ENCODE peak calls at places on chromosomes 7 and 10, in nine cellular contexts. K is heart right ventricle, W is transverse colon, G is Panc1, I is aorta, Y is spleen, E is uterus, U is GM23338, A is pancreas. N is an unnamed sample. For H3K36me3, the result is how much of the 10 kb centered on the place peaks cover.

GRCh38 chr10:103057980-103058568 is 135.0 kb downstream of the NT5C2 start:
- DNase-seq in W (no peak), E (no peak), A (no peak), I (no peak), U (no peak), Y (no peak), G (no peak), K (no peak), N (no peak)

GRCh38 chr7:128931186-128931798 is 6.4 kb upstream of the IRF5 start:
- DNase-seq in I (no peak), G (no peak), E (no peak), Y (no peak), K (no peak), W (no peak), U (no peak), A (no peak), N (no peak)

GRCh38 chr7:67937717-67938191 is 941.1 kb downstream of the TYW1 start:
- DNase-seq in W (no peak), K (peak), U (no peak), A (no peak), I (no peak), E (no peak), G (peak), Y (no peak), N (no peak)

GRCh38 chr7:27922907-27923306 is 182.9 kb downstream of the TAX1BP1 start:
- DNase-seq in U (no peak), K (peak), I (no peak), E (no peak), G (no peak), A (no peak), Y (no peak), W (no peak), N (no peak)

GRCh38 chr10:104559935-104560334 is 81.2 kb upstream of the SORCS3 start:
- DNase-seq in E (no peak), Y (no peak), U (no peak), I (no peak), A (no peak), W (no peak), K (no peak), G (no peak), N (no peak)

GRCh38 chr10:97851341-97852001 is 1.8 kb downstream of the GOLGA7B start:
- DNase-seq in U (no peak), W (no peak), I (no peak), A (no peak), G (no peak), K (no peak), Y (peak), E (no peak), N (peak)

GRCh38 chr10:6151087-6151977 is 51.4 kb upstream of the PFKFB3 start:
- DNase-seq in K (peak), G (no peak), A (peak), Y (peak), I (peak), U (peak), E (peak), W (peak), N (peak)

GRCh38 chr7:155553871-155554270 is 7.5 kb upstream of the CNPY1 start:
- DNase-seq in I (peak), Y (no peak), W (no peak), E (no peak), U (no peak), K (no peak), G (no peak), A (no peak), N (no peak)

GRCh38 chr10:103895458-103896186 is 22.4 kb downstream of the STN1 start:
- DNase-seq in E (no peak), A (no peak), I (no peak), Y (no peak), W (no peak), U (no peak), G (peak), K (no peak), N (no peak)

GRCh38 chr10:3060481-3060889 is 6.9 kb upstream of the PFKP start:
- DNase-seq in G (no peak), U (no peak), E (no peak), Y (no peak), K (no peak), W (no peak), A (no peak), I (no peak), N (no peak)

GRCh38 chr7:12728192-12728538 is 40.7 kb downstream of the ARL4A start:
- DNase-seq in I (no peak), K (peak), A (no peak), G (no peak), Y (no peak), U (no peak), W (no peak), E (no peak), N (no peak)

GRCh38 chr10:10814103-10814502 is 203.6 kb upstream of the CELF2 start:
- DNase-seq in A (no peak), Y (no peak), I (no peak), U (no peak), W (no peak), G (no peak), E (no peak), K (no peak), N (no peak)

GRCh38 chr7:12458520-12459131 is 55.0 kb upstream of the VWDE start:
- DNase-seq in G (no peak), Y (no peak), I (no peak), W (no peak), A (no peak), U (peak), E (no peak), K (no peak), N (peak)

GRCh38 chr10:113450046-113450445 is 102.8 kb upstream of the HABP2 start:
- DNase-seq in U (no peak), Y (no peak), G (no peak), W (no peak), A (no peak), K (no peak), I (no peak), E (no peak), N (no peak)

GRCh38 chr10:131580674-131581073 is 269.2 kb upstream of the TCERG1L start:
- DNase-seq in A (no peak), U (no peak), E (no peak), G (no peak), I (no peak), K (no peak), Y (peak), W (no peak), N (no peak)

GRCh38 chr10:71075759-71076472 is 136.5 kb upstream of the UNC5B start:
- DNase-seq in Y (peak), U (no peak), I (peak), A (no peak), G (no peak), W (peak), K (peak), E (no peak), N (no peak)

GRCh38 chr10:33126118-33126517 is 168.1 kb upstream of the ITGB1 start:
- DNase-seq in A (no peak), W (no peak), U (no peak), Y (no peak), G (no peak), E (no peak), I (no peak), K (peak), N (peak)

GRCh38 chr10:6713716-6714115 is 133.6 kb upstream of the PRKCQ start:
- DNase-seq in E (no peak), A (no peak), W (no peak), G (no peak), U (peak), K (no peak), Y (no peak), I (no peak), N (no peak)

GRCh38 chr7:115297651-115298050 is 375.8 kb downstream of the MDFIC start:
- DNase-seq in K (no peak), I (peak), E (no peak), A (no peak), W (peak), Y (no peak), U (no peak), G (peak), N (no peak)

GRCh38 chr7:138565451-138566114 is 105.5 kb downstream of the TRIM24 start:
- DNase-seq in G (no peak), A (no peak), K (no peak), I (no peak), U (peak), Y (no peak), E (no peak), W (no peak), N (no peak)

GRCh38 chr7:50626286-50626685 is 61.1 kb upstream of the DDC start:
- DNase-seq in Y (no peak), E (no peak), I (no peak), G (no peak), W (no peak), U (no peak), A (peak), K (no peak), N (no peak)

GRCh38 chr7:116786791-116787443 is 75.5 kb upstream of the CAPZA2 start:
- DNase-seq in I (no peak), W (no peak), K (peak), A (no peak), U (peak), G (no peak), E (no peak), Y (no peak), N (no peak)

GRCh38 chr7:12888727-12889126 is 201.3 kb downstream of the ARL4A start:
- DNase-seq in E (no peak), G (no peak), K (no peak), W (no peak), U (no peak), I (no peak), A (no peak), Y (no peak), N (no peak)

GRCh38 chr7:101114492-101114891 is 12.4 kb upstream of the SERPINE1 start:
- DNase-seq in Y (no peak), W (no peak), K (no peak), E (no peak), I (no peak), A (no peak), G (no peak), U (no peak), N (no peak)

GRCh38 chr10:129365767-129366400 is 101.2 kb upstream of the MGMT start:
- DNase-seq in G (no peak), W (no peak), K (no peak), U (peak), E (no peak), Y (peak), A (no peak), I (no peak), N (no peak)

GRCh38 chr7:157318015-157318706 is 18.6 kb upstream of the DNAJB6 start:
- DNase-seq in E (no peak), Y (peak), A (no peak), K (no peak), U (no peak), I (peak), G (no peak), W (peak), N (no peak)

GRCh38 chr7:21910253-21910652 is 35.4 kb downstream of the CDCA7L start:
- DNase-seq in W (no peak), Y (no peak), U (no peak), K (peak), E (no peak), A (no peak), G (no peak), I (no peak), N (no peak)

GRCh38 chr7:21911341-21911875 is 34.3 kb downstream of the CDCA7L start:
- DNase-seq in G (no peak), W (no peak), E (no peak), Y (no peak), K (no peak), U (no peak), I (no peak), A (no peak), N (no peak)

GRCh38 chr7:21912931-21913780 is 32.5 kb downstream of the CDCA7L start:
- DNase-seq in U (no peak), W (no peak), I (no peak), Y (no peak), E (no peak), G (no peak), K (no peak), A (no peak), N (no peak)

GRCh38 chr7:21912305-21912704 is 33.4 kb downstream of the CDCA7L start:
- DNase-seq in U (no peak), A (no peak), W (no peak), I (peak), Y (no peak), G (no peak), E (no peak), K (peak), N (no peak)

GRCh38 chr7:21908746-21909145 is 37.0 kb downstream of the CDCA7L start:
- DNase-seq in G (no peak), U (no peak), K (no peak), Y (no peak), I (no peak), A (no peak), W (no peak), E (no peak), N (no peak)
- H3K27ac ChIP-seq in G (no peak), U (no peak), K (no peak), Y (no peak), I (no peak), A (no peak), W (no peak), E (no peak), N (no peak)

GRCh38 chr10:24465899-24466615 is 257.1 kb downstream of the KIAA1217 start:
- DNase-seq in Y (no peak), K (no peak), E (no peak), G (peak), A (peak), I (no peak), U (no peak), W (peak), N (peak)

GRCh38 chr10:24462340-24462739 is 253.4 kb downstream of the KIAA1217 start:
- DNase-seq in G (no peak), W (no peak), U (no peak), E (no peak), K (no peak), A (no peak), Y (no peak), I (no peak), N (no peak)

GRCh38 chr10:24462889-24463552 is 254.1 kb downstream of the KIAA1217 start:
- DNase-seq in W (no peak), K (no peak), I (no peak), A (no peak), Y (no peak), E (no peak), G (no peak), U (no peak), N (no peak)

GRCh38 chr10:24465124-24465874 is 256.4 kb downstream of the KIAA1217 start:
- DNase-seq in A (peak), G (no peak), K (no peak), W (peak), U (no peak), I (no peak), Y (no peak), E (no peak), N (no peak)

GRCh38 chr10:24463683-24464426 is 254.9 kb downstream of the KIAA1217 start:
- DNase-seq in K (no peak), W (peak), A (no peak), G (peak), Y (no peak), U (no peak), I (no peak), E (peak), N (peak)
- H3K4me3 ChIP-seq in K (no peak), W (no peak), A (no peak), G (peak), Y (peak), U (no peak), I (no peak), E (no peak), N (peak)

GRCh38 chr7:46930336-46930735 is 651.6 kb downstream of the TNS3 start:
- DNase-seq in A (no peak), K (no peak), U (no peak), Y (no peak), W (no peak), G (peak), I (peak), E (peak), N (no peak)
- H3K36me3 ChIP-seq in A (under half), K (under half), U (under half), Y (under half), W (under half), G (under half), I (under half), E (under half), N (under half)

GRCh38 chr7:1872191-1873069 is 202.4 kb downstream of the ELFN1 start:
- DNase-seq in Y (no peak), K (no peak), W (no peak), G (no peak), U (no peak), I (no peak), E (no peak), A (no peak), N (no peak)
- H3K27ac ChIP-seq in Y (no peak), K (no peak), W (no peak), G (no peak), U (no peak), I (no peak), E (no peak), A (no peak), N (no peak)

GRCh38 chr7:99784007-99784406 is at the start of gene CYP3A4:
- DNase-seq in Y (no peak), U (no peak), E (no peak), K (no peak), G (no peak), A (no peak), I (no peak), W (peak), N (no peak)
- H3K4me3 ChIP-seq in Y (no peak), U (no peak), E (no peak), K (no peak), G (no peak), A (no peak), I (no peak), W (no peak), N (no peak)